ENCODE peak calls at places on chromosomes 11 and 22, in eight cellular contexts. I, F, Q, C, D, L, Y and T are unnamed samples.

GRCh38 chr11:46055371-46055770 is 65.9 kb downstream of the PHF21A start:
- DNase-seq in L (no peak), Q (peak), D (no peak), I (peak), C (no peak), F (no peak), Y (no peak), T (peak)

GRCh38 chr11:44402466-44403075 is 92.6 kb upstream of the ALX4 start:
- DNase-seq in Y (no peak), C (no peak), D (no peak), L (no peak), F (no peak), Q (no peak), I (no peak), T (no peak)

GRCh38 chr11:6206456-6207180 is 1.3 kb downstream of the C11orf42 start:
- DNase-seq in C (no peak), Q (no peak), D (peak), I (peak), Y (no peak), L (no peak), F (no peak), T (peak)

GRCh38 chr11:62791501-62792192 is at the start of gene TMEM223:
- DNase-seq in F (peak), I (peak), L (peak), Q (peak), C (peak), Y (peak), D (no peak), T (no peak)

GRCh38 chr11:73218106-73218829 is at the start of gene P2RY2:
- DNase-seq in L (peak), Q (no peak), Y (no peak), F (peak), C (peak), I (peak), D (no peak), T (no peak)

GRCh38 chr11:2533642-2534115 is 88.9 kb downstream of the KCNQ1 start:
- DNase-seq in L (peak), Y (no peak), I (peak), C (peak), Q (peak), D (peak), F (peak), T (peak)

GRCh38 chr11:85076535-85077330 is 550.4 kb downstream of the DLG2 start:
- DNase-seq in Q (peak), C (no peak), L (no peak), F (peak), Y (no peak), D (no peak), I (no peak), T (no peak)

GRCh38 chr11:94717667-94718066 is 50.5 kb upstream of the AMOTL1 start:
- DNase-seq in I (no peak), Q (no peak), Y (no peak), F (no peak), L (no peak), D (no peak), C (no peak), T (no peak)

GRCh38 chr11:84824624-84825023 is 802.5 kb downstream of the DLG2 start:
- DNase-seq in I (no peak), C (no peak), F (no peak), Y (no peak), L (no peak), Q (no peak), D (no peak), T (no peak)

GRCh38 chr22:42397332-42398246 is 34.6 kb downstream of the NFAM1 start:
- DNase-seq in Q (no peak), D (no peak), I (no peak), L (peak), C (no peak), F (no peak), Y (no peak), T (no peak)

GRCh38 chr11:134522782-134523570 is 110.9 kb upstream of the B3GAT1 start:
- DNase-seq in C (no peak), I (no peak), D (no peak), Y (no peak), L (no peak), F (no peak), Q (no peak), T (no peak)

GRCh38 chr22:47094861-47095330 is 332.4 kb downstream of the TBC1D22A start:
- DNase-seq in C (no peak), I (peak), L (no peak), D (no peak), Q (no peak), Y (no peak), F (peak), T (no peak)

GRCh38 chr11:105092255-105093239 is 47.0 kb downstream of the CARD18 start:
- DNase-seq in I (peak), F (peak), L (no peak), Y (no peak), D (no peak), C (no peak), Q (peak), T (no peak)

GRCh38 chr11:77656362-77656761 is 18.8 kb upstream of the CLNS1A start:
- DNase-seq in Y (no peak), F (no peak), Q (no peak), I (no peak), C (no peak), L (no peak), D (no peak), T (no peak)

GRCh38 chr11:122733301-122733686 is 77.8 kb downstream of the UBASH3B start:
- DNase-seq in I (peak), Q (peak), F (no peak), D (no peak), L (peak), C (no peak), Y (no peak), T (no peak)

GRCh38 chr11:77560605-77561004 is 29.1 kb upstream of the AQP11 start:
- DNase-seq in I (peak), F (peak), C (no peak), Q (peak), D (peak), L (no peak), Y (no peak), T (peak)

GRCh38 chr11:2837096-2837601 is 48.4 kb downstream of the CDKN1C start:
- DNase-seq in C (no peak), Y (no peak), D (no peak), L (peak), I (peak), Q (peak), F (no peak), T (no peak)

GRCh38 chr11:36657610-36658225 is 59.7 kb upstream of the RAG2 start:
- DNase-seq in Q (peak), L (no peak), I (no peak), Y (no peak), F (no peak), D (peak), C (no peak), T (no peak)

GRCh38 chr11:96105197-96105895 is 181.4 kb upstream of the MTMR2 start:
- DNase-seq in Q (no peak), D (no peak), C (no peak), I (no peak), F (peak), Y (no peak), L (no peak), T (no peak)

GRCh38 chr22:35103756-35104155 is 37.8 kb downstream of the ISX start:
- DNase-seq in F (no peak), D (no peak), C (no peak), I (no peak), Y (no peak), Q (no peak), L (no peak), T (no peak)

GRCh38 chr11:15764948-15765347 is 591.4 kb downstream of the SOX6 start:
- DNase-seq in Y (no peak), I (no peak), C (no peak), L (peak), D (no peak), F (peak), Q (no peak), T (no peak)

GRCh38 chr11:12793506-12793905 is 119.3 kb downstream of the TEAD1 start:
- DNase-seq in Q (no peak), Y (no peak), I (no peak), D (no peak), C (no peak), L (no peak), F (no peak), T (no peak)

GRCh38 chr11:40425168-40425567 is 1034.3 kb downstream of the LRRC4C start:
- DNase-seq in D (no peak), C (no peak), I (no peak), F (no peak), L (no peak), Q (no peak), Y (no peak), T (no peak)

GRCh38 chr22:47188337-47189055 is 426.0 kb downstream of the TBC1D22A start:
- DNase-seq in F (no peak), I (no peak), D (no peak), Y (no peak), L (no peak), C (no peak), Q (no peak), T (no peak)

GRCh38 chr11:133830931-133831907 is 14.1 kb downstream of the SPATA19 start:
- DNase-seq in L (no peak), F (no peak), D (no peak), I (no peak), C (peak), Y (no peak), Q (no peak), T (no peak)

GRCh38 chr11:116683982-116684381 is 88.8 kb downstream of the BUD13 start:
- DNase-seq in F (no peak), Y (no peak), Q (no peak), C (no peak), D (no peak), I (no peak), L (no peak), T (no peak)

GRCh38 chr11:116678887-116679286 is 93.9 kb downstream of the BUD13 start:
- DNase-seq in I (no peak), F (no peak), D (no peak), Y (no peak), C (no peak), Q (no peak), L (no peak), T (no peak)

DNA sequence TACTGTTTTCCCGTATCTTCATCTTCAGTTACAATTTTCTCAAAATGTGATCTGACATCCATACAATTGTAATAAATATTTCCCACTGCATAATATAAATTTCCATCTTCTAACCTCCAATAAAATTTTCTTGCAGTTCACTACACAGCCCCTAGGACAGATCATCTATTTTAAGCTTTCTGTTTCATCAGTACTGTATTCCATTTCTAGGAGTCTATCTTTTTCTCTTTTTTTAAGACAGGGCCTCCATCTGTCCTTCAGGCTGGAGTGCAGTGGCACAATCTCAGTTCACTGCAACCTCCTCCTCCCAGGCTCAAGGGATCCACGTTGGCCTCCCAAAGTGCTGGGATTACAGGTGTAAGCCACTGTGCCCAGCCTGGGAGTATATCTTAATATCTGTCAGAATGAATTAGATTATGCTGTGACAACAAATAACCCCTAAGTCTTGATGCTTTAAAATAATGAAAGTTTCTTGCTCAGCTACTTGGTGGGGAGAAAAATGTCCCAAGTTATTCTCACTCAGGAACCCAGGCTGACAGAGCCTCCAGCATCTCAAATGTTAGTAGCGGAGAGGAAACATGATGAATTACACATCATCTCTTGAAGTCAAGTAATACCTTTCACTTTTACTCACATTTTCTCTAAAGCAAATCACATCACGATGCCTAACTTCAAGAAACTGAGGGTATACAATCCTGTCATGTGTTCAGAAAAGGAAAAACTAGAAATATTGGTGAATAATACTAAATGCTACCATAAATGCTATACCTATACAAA is 92.2 kb downstream of the BUD13 start:
- DNase-seq in C (no peak), L (no peak), Q (no peak), I (no peak), Y (no peak), F (no peak), D (no peak), T (no peak)
- TF ChIP-seq CTCF in C (no peak), L (no peak), Q (no peak), I (no peak), Y (no peak), F (no peak), D (no peak), T (no peak)

DNA sequence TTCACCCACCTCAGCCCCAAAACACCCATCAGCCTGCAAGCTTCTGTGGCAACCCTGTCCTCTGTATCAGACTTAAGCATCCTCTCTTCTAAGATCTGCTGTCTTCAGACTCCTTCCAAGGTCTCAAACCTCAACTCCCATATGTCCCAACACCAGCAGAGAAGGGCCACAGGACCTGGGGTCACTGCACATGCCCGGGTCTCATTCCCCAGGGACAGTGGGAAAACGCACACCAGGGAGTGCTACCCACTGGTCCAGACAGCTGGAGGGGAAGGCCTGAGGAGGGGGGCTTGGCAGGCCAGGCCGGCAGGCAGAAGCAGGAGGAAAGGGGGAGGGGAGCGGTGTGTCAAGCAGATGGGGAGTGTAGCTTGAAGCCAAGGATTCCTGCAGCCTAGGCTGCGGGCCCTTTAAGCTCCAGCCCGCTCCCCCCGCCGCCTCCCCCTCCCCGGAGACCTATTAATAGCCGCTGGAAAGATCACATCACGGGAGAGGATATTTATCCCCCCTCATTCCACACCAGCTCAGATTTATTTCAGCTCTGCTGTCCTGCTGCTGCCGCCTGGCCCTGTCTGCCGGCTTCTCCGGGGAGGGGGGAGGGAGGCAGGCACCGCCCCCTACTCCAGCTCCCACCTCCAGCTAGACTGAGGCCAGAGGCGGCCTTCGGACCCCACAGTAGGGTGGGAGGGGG is 16.7 kb downstream of the BCL9L start:
- DNase-seq in Q (peak), C (peak), L (peak), F (peak), I (peak), D (peak), Y (no peak), T (no peak)
- H3K4me3 ChIP-seq in Q (peak), C (peak), L (no peak), F (peak), I (peak), D (peak), Y (peak), T (peak)

GRCh38 chr22:40636380-40637180 is at the start of gene MRTFA:
- DNase-seq in Q (peak), Y (peak), D (peak), C (peak), F (peak), L (peak), I (peak), T (peak)
- TF ChIP-seq CTCF in Q (no peak), Y (peak), D (no peak), C (no peak), F (no peak), L (peak), I (no peak), T (no peak)

GRCh38 chr11:326592-326841 is 5.9 kb upstream of the IFITM3 start:
- DNase-seq in Y (no peak), C (peak), L (no peak), F (no peak), Q (no peak), I (no peak), D (no peak), T (no peak)
- H3K4me3 ChIP-seq in Y (no peak), C (no peak), L (no peak), F (no peak), Q (no peak), I (no peak), D (no peak), T (no peak)

DNA sequence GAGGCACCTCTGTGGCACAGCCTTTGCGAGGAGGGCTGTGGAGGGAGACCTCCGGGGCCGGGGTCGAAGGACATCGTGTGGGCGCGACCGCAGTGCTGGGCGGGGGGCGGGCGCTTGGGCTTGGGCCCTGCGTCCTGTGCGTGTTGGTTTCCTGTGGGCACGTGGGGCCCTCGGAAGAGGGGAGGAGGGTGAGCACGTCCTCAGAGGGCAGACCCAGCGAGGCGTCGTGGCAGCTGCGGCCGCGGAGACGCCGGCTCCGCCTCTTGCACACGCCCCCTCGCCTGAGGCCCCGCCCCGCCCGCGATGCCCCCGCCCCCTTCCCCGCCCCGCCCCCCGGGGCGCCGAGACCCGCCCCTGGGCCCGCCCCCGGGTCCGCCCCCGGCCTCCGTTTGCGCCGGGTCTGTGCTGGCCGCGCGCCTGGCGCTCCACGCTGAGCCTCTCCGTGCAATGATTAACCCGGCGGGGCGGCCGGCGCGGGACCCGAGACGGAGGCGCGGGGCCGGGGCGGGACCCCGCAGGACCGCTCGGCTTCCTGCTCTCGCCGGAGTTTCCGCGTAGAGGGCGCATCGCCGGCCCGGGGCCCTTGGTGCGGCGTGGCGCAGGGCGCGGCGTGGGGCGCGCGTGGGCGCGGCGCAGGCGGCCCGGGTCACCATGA is at the start of gene PRR5:
- DNase-seq in Y (peak), D (peak), C (peak), Q (peak), L (peak), F (peak), I (peak), T (peak)
- TF ChIP-seq CTCF in Y (peak), D (no peak), C (no peak), Q (no peak), L (no peak), F (no peak), I (no peak), T (no peak)

GRCh38 chr11:119828819-119829218 is 99.8 kb upstream of the NECTIN1 start:
- DNase-seq in L (no peak), I (no peak), C (no peak), F (no peak), D (no peak), Q (no peak), Y (no peak), T (no peak)

GRCh38 chr11:119830400-119830799 is 101.4 kb upstream of the NECTIN1 start:
- DNase-seq in Q (no peak), F (no peak), L (no peak), D (no peak), Y (no peak), C (no peak), I (no peak), T (no peak)

GRCh38 chr11:119828011-119828410 is 99.0 kb upstream of the NECTIN1 start:
- DNase-seq in C (no peak), I (no peak), D (no peak), Q (no peak), L (no peak), Y (no peak), F (no peak), T (no peak)

GRCh38 chr11:119829407-119829806 is 100.4 kb upstream of the NECTIN1 start:
- DNase-seq in C (no peak), Y (no peak), Q (no peak), D (no peak), I (no peak), L (no peak), F (no peak), T (no peak)

DNA sequence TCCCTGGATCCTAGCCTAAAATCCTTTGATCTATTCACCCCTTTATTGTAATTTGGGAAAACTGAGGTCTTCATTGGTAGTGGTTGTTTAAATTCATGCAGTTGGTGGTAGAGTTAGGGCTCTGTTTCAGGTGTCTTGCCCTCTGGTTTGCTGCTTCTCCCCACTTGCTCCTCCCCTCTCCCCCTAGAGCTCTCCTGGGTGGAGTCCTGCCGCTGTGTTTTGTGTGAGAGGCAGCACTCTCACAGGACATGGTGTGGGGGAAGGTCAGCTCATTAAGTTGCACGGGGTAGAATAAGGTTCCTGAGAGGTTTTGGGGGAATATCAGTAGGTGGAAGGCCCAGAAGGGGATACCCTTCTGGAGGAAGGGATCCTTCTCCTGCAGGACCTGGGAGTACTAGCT is 98.1 kb upstream of the NECTIN1 start:
- DNase-seq in D (no peak), C (no peak), Q (no peak), L (no peak), I (no peak), F (no peak), Y (no peak), T (no peak)
- H3K4me3 ChIP-seq in D (no peak), C (no peak), Q (no peak), L (no peak), I (no peak), F (no peak), Y (no peak), T (no peak)

GRCh38 chr11:112826788-112827187 is 134.4 kb upstream of the NCAM1 start:
- DNase-seq in Q (no peak), Y (no peak), I (no peak), F (no peak), C (no peak), L (no peak), D (no peak), T (no peak)

GRCh38 chr11:112822478-112823274 is 138.5 kb upstream of the NCAM1 start:
- DNase-seq in F (no peak), D (no peak), I (no peak), Y (no peak), Q (no peak), L (no peak), C (peak), T (no peak)

GRCh38 chr11:112828433-112828832 is 132.8 kb upstream of the NCAM1 start:
- DNase-seq in Y (no peak), L (no peak), I (no peak), C (no peak), Q (no peak), D (no peak), F (no peak), T (no peak)

GRCh38 chr11:112830255-112830654 is 131.0 kb upstream of the NCAM1 start:
- DNase-seq in L (no peak), C (no peak), Q (no peak), D (no peak), F (no peak), Y (no peak), I (no peak), T (no peak)

GRCh38 chr11:112826026-112826425 is 135.2 kb upstream of the NCAM1 start:
- DNase-seq in D (no peak), I (no peak), F (no peak), Q (no peak), Y (no peak), L (no peak), C (no peak), T (no peak)
- TF ChIP-seq CTCF in D (no peak), I (no peak), F (no peak), Q (no peak), Y (no peak), L (no peak), C (no peak), T (no peak)

GRCh38 chr11:75667268-75667830 is 1.5 kb downstream of the MAP6 start:
- DNase-seq in I (no peak), D (no peak), Q (no peak), C (peak), F (no peak), L (peak), Y (no peak), T (no peak)
- H3K4me3 ChIP-seq in I (peak), D (peak), Q (peak), C (peak), F (no peak), L (no peak), Y (peak), T (peak)